ENCODE peak calls at places on chromosome 17, in eight cellular contexts. One of them, this sample, is unnamed.

GRCh38 chr17:50467114-50467854 is 1.4 kb downstream of the CHAD start:
- DNase-seq in right cardiac atrium: no peak
- DNase-seq in neuronal stem cell: no peak
- DNase-seq in GM23248: no peak
- DNase-seq in CD8-positive, alpha-beta memory T cell: no peak
- DNase-seq in mammary epithelial cell: no peak
- DNase-seq in gastrocnemius medialis: no peak
- DNase-seq in fibroblast of lung: no peak
- DNase-seq in this sample: no peak

GRCh38 chr17:1347681-1348318 is 52.2 kb downstream of the YWHAE start:
- DNase-seq in CD8-positive, alpha-beta memory T cell: no peak
- DNase-seq in gastrocnemius medialis: peak; percentile 74
- DNase-seq in GM23248: peak; percentile 87
- DNase-seq in neuronal stem cell: no peak
- DNase-seq in mammary epithelial cell: peak; percentile 44
- DNase-seq in right cardiac atrium: peak; percentile 66
- DNase-seq in fibroblast of lung: peak; percentile 59
- DNase-seq in this sample: no peak

GRCh38 chr17:1951920-1952319 is 73.2 kb downstream of the RTN4RL1 start:
- DNase-seq in fibroblast of lung: no peak
- DNase-seq in gastrocnemius medialis: no peak
- DNase-seq in neuronal stem cell: no peak
- DNase-seq in right cardiac atrium: no peak
- DNase-seq in CD8-positive, alpha-beta memory T cell: no peak
- DNase-seq in mammary epithelial cell: no peak
- DNase-seq in GM23248: no peak
- DNase-seq in this sample: no peak

GRCh38 chr17:65406552-65406951 is 154.9 kb downstream of the AXIN2 start:
- DNase-seq in right cardiac atrium: no peak
- DNase-seq in GM23248: no peak
- DNase-seq in mammary epithelial cell: no peak
- DNase-seq in gastrocnemius medialis: no peak
- DNase-seq in neuronal stem cell: no peak
- DNase-seq in CD8-positive, alpha-beta memory T cell: no peak
- DNase-seq in fibroblast of lung: no peak
- DNase-seq in this sample: no peak

GRCh38 chr17:29933379-29933778 is 3.4 kb upstream of the SSH2 start:
- DNase-seq in mammary epithelial cell: peak; percentile 40
- DNase-seq in gastrocnemius medialis: no peak
- DNase-seq in right cardiac atrium: no peak
- DNase-seq in GM23248: peak; percentile 50
- DNase-seq in fibroblast of lung: peak; percentile 50
- DNase-seq in CD8-positive, alpha-beta memory T cell: no peak
- DNase-seq in neuronal stem cell: no peak
- DNase-seq in this sample: no peak

GRCh38 chr17:31078290-31078689 is 16.5 kb upstream of the NF1 start:
- DNase-seq in mammary epithelial cell: peak; percentile 53
- DNase-seq in neuronal stem cell: no peak
- DNase-seq in right cardiac atrium: no peak
- DNase-seq in GM23248: no peak
- DNase-seq in gastrocnemius medialis: no peak
- DNase-seq in CD8-positive, alpha-beta memory T cell: no peak
- DNase-seq in fibroblast of lung: no peak
- DNase-seq in this sample: no peak

GRCh38 chr17:50288306-50288705 is 14.0 kb downstream of the TMEM92 start:
- DNase-seq in GM23248: no peak
- DNase-seq in neuronal stem cell: no peak
- DNase-seq in CD8-positive, alpha-beta memory T cell: no peak
- DNase-seq in gastrocnemius medialis: no peak
- DNase-seq in right cardiac atrium: no peak
- DNase-seq in mammary epithelial cell: no peak
- DNase-seq in fibroblast of lung: no peak
- DNase-seq in this sample: no peak

GRCh38 chr17:18141210-18141803 is 32.8 kb downstream of the MYO15A start:
- DNase-seq in mammary epithelial cell: peak; percentile 43
- DNase-seq in fibroblast of lung: peak; percentile 70
- DNase-seq in CD8-positive, alpha-beta memory T cell: peak; percentile 59
- DNase-seq in GM23248: peak; percentile 75
- DNase-seq in right cardiac atrium: peak; percentile 35
- DNase-seq in gastrocnemius medialis: no peak
- DNase-seq in neuronal stem cell: peak; percentile 47
- DNase-seq in this sample: no peak

GRCh38 chr17:29622337-29623282 is at the start of gene CORO6:
- DNase-seq in mammary epithelial cell: no peak
- DNase-seq in gastrocnemius medialis: peak; percentile 64
- DNase-seq in CD8-positive, alpha-beta memory T cell: peak; percentile 64
- DNase-seq in right cardiac atrium: peak; percentile 90
- DNase-seq in GM23248: peak; percentile 78
- DNase-seq in fibroblast of lung: peak; percentile 40
- DNase-seq in neuronal stem cell: peak; percentile 86
- DNase-seq in this sample: peak; percentile 31

GRCh38 chr17:14198013-14198412 is 38.6 kb downstream of the CDRT15 start:
- DNase-seq in fibroblast of lung: no peak
- DNase-seq in CD8-positive, alpha-beta memory T cell: no peak
- DNase-seq in neuronal stem cell: no peak
- DNase-seq in mammary epithelial cell: no peak
- DNase-seq in GM23248: no peak
- DNase-seq in gastrocnemius medialis: no peak
- DNase-seq in right cardiac atrium: peak; percentile 68
- DNase-seq in this sample: no peak

GRCh38 chr17:38844261-38844757 is 9.2 kb downstream of the RPL23 start:
- DNase-seq in CD8-positive, alpha-beta memory T cell: no peak
- DNase-seq in GM23248: peak; percentile 37
- DNase-seq in neuronal stem cell: no peak
- DNase-seq in fibroblast of lung: no peak
- DNase-seq in gastrocnemius medialis: no peak
- DNase-seq in mammary epithelial cell: no peak
- DNase-seq in right cardiac atrium: no peak
- DNase-seq in this sample: peak; percentile 68

GRCh38 chr17:32862940-32863339 is 14.0 kb downstream of the MYO1D start:
- DNase-seq in fibroblast of lung: no peak
- DNase-seq in gastrocnemius medialis: no peak
- DNase-seq in GM23248: no peak
- DNase-seq in CD8-positive, alpha-beta memory T cell: no peak
- DNase-seq in right cardiac atrium: no peak
- DNase-seq in mammary epithelial cell: no peak
- DNase-seq in neuronal stem cell: no peak
- DNase-seq in this sample: no peak

GRCh38 chr17:1449412-1449967 is 6.5 kb downstream of the CRK start:
- DNase-seq in GM23248: no peak
- DNase-seq in fibroblast of lung: no peak
- DNase-seq in mammary epithelial cell: no peak
- DNase-seq in right cardiac atrium: no peak
- DNase-seq in gastrocnemius medialis: no peak
- DNase-seq in neuronal stem cell: no peak
- DNase-seq in CD8-positive, alpha-beta memory T cell: no peak
- DNase-seq in this sample: no peak

DNA sequence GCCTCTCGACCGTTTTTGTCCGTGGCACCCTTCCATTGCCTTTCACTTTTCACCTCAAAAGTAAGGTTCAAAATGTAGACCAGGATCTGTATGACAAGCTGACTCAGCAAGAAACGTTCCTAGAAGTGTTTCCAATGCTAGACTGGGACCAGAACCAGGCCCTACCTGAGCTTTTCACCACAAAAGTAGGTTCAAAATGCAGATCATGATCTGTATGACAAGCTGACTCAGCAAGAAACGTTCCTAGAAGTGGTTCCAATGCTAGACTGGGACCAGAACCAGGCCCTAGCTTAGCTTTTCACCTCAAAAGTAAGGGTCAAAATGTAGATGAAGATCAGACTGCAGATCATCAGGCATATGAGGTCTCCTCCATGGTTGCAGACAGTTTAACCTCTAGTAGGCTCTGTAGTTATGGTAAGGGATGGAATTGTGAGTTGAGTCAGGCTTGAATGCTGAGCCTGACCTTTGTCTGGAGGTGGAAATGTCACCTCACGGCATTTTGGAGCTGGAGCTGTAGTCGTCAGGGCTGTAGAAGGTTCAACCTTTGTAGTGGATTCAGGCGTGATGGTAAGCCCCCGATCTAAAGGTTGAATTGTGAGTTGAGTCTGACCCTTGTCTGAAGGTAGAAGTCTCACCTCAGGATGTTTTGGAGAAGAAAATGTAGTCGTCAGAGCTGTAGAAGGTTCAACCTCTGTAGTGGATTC is 50.2 kb upstream of the TMEM97 start:
- DNase-seq in CD8-positive, alpha-beta memory T cell: no peak
- DNase-seq in fibroblast of lung: no peak
- DNase-seq in gastrocnemius medialis: no peak
- DNase-seq in neuronal stem cell: no peak
- DNase-seq in right cardiac atrium: no peak
- DNase-seq in GM23248: no peak
- DNase-seq in mammary epithelial cell: no peak
- DNase-seq in this sample: no peak
- H3K9me3 ChIP-seq in CD8-positive, alpha-beta memory T cell: no peaks in the 10 kb centered on the region
- H3K9me3 ChIP-seq in fibroblast of lung: no peaks in the 10 kb centered on the region
- H3K9me3 ChIP-seq in gastrocnemius medialis: no peaks in the 10 kb centered on the region
- H3K9me3 ChIP-seq in neuronal stem cell: no peaks in the 10 kb centered on the region
- H3K9me3 ChIP-seq in right cardiac atrium: no peaks in the 10 kb centered on the region
- H3K9me3 ChIP-seq in GM23248: no peaks in the 10 kb centered on the region
- H3K9me3 ChIP-seq in mammary epithelial cell: peaks cover 6% of the 10 kb centered on the region
- H3K9me3 ChIP-seq in this sample: peaks cover 22% of the 10 kb centered on the region

GRCh38 chr17:36049643-36050042 is 14.4 kb upstream of the CCL18 start:
- DNase-seq in right cardiac atrium: no peak
- DNase-seq in gastrocnemius medialis: no peak
- DNase-seq in CD8-positive, alpha-beta memory T cell: no peak
- DNase-seq in fibroblast of lung: no peak
- DNase-seq in neuronal stem cell: no peak
- DNase-seq in GM23248: no peak
- DNase-seq in mammary epithelial cell: no peak
- DNase-seq in this sample: no peak

DNA sequence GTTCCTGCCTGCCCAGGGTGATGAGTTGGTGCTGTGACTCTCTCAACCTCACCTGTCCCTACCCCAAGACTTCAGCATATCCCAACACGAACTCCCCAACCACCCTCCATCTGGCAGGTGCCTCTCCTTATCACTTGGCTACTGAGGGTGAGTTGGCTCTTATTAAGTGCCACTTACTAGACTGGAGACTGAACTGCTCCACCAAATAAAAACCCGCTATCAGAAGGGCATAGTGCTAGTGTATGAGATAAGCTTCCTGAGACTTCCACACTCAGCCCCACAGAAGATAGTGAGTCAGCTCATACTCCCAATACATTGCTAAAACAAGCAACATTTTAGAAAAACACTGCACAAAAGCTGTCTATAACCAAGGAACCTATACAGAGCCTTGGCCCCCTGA is 16.0 kb upstream of the CCL18 start:
- DNase-seq in fibroblast of lung: no peak
- DNase-seq in right cardiac atrium: no peak
- DNase-seq in mammary epithelial cell: no peak
- DNase-seq in GM23248: no peak
- DNase-seq in CD8-positive, alpha-beta memory T cell: no peak
- DNase-seq in gastrocnemius medialis: no peak
- DNase-seq in neuronal stem cell: no peak
- DNase-seq in this sample: no peak
- H3K9me3 ChIP-seq in fibroblast of lung: no peaks in the 10 kb centered on the region
- H3K9me3 ChIP-seq in right cardiac atrium: no peaks in the 10 kb centered on the region
- H3K9me3 ChIP-seq in mammary epithelial cell: no peaks in the 10 kb centered on the region
- H3K9me3 ChIP-seq in GM23248: no peaks in the 10 kb centered on the region
- H3K9me3 ChIP-seq in CD8-positive, alpha-beta memory T cell: no peaks in the 10 kb centered on the region
- H3K9me3 ChIP-seq in gastrocnemius medialis: no peaks in the 10 kb centered on the region
- H3K9me3 ChIP-seq in neuronal stem cell: peaks cover 5% of the 10 kb centered on the region
- H3K9me3 ChIP-seq in this sample: peaks cover 10% of the 10 kb centered on the region

GRCh38 chr17:22514315-22514714 is 822.0 kb downstream of the KCNJ18 start:
- DNase-seq in neuronal stem cell: no peak
- DNase-seq in mammary epithelial cell: no peak
- DNase-seq in GM23248: no peak
- DNase-seq in gastrocnemius medialis: no peak
- DNase-seq in CD8-positive, alpha-beta memory T cell: no peak
- DNase-seq in right cardiac atrium: no peak
- DNase-seq in fibroblast of lung: no peak
- DNase-seq in this sample: no peak

GRCh38 chr17:22512057-22512456 is 819.7 kb downstream of the KCNJ18 start:
- DNase-seq in gastrocnemius medialis: no peak
- DNase-seq in right cardiac atrium: no peak
- DNase-seq in CD8-positive, alpha-beta memory T cell: no peak
- DNase-seq in GM23248: no peak
- DNase-seq in mammary epithelial cell: no peak
- DNase-seq in fibroblast of lung: no peak
- DNase-seq in neuronal stem cell: no peak
- DNase-seq in this sample: no peak

GRCh38 chr17:22512506-22512905 is 820.2 kb downstream of the KCNJ18 start:
- DNase-seq in neuronal stem cell: no peak
- DNase-seq in mammary epithelial cell: no peak
- DNase-seq in GM23248: no peak
- DNase-seq in CD8-positive, alpha-beta memory T cell: no peak
- DNase-seq in right cardiac atrium: peak; percentile 32
- DNase-seq in gastrocnemius medialis: no peak
- DNase-seq in fibroblast of lung: no peak
- DNase-seq in this sample: no peak

GRCh38 chr17:22511431-22511830 is 819.1 kb downstream of the KCNJ18 start:
- DNase-seq in fibroblast of lung: no peak
- DNase-seq in mammary epithelial cell: no peak
- DNase-seq in gastrocnemius medialis: no peak
- DNase-seq in right cardiac atrium: no peak
- DNase-seq in neuronal stem cell: no peak
- DNase-seq in GM23248: no peak
- DNase-seq in CD8-positive, alpha-beta memory T cell: no peak
- DNase-seq in this sample: no peak

GRCh38 chr17:22512997-22513538 is 820.7 kb downstream of the KCNJ18 start:
- DNase-seq in neuronal stem cell: no peak
- DNase-seq in right cardiac atrium: no peak
- DNase-seq in GM23248: no peak
- DNase-seq in fibroblast of lung: no peak
- DNase-seq in gastrocnemius medialis: no peak
- DNase-seq in mammary epithelial cell: no peak
- DNase-seq in CD8-positive, alpha-beta memory T cell: no peak
- DNase-seq in this sample: no peak
- H3K9me3 ChIP-seq in neuronal stem cell: peaks cover 28% of the 10 kb centered on the region
- H3K9me3 ChIP-seq in right cardiac atrium: no peaks in the 10 kb centered on the region
- H3K9me3 ChIP-seq in GM23248: no peaks in the 10 kb centered on the region
- H3K9me3 ChIP-seq in fibroblast of lung: no peaks in the 10 kb centered on the region
- H3K9me3 ChIP-seq in gastrocnemius medialis: no peaks in the 10 kb centered on the region
- H3K9me3 ChIP-seq in mammary epithelial cell: peaks cover 39% of the 10 kb centered on the region
- H3K9me3 ChIP-seq in CD8-positive, alpha-beta memory T cell: no peaks in the 10 kb centered on the region
- H3K9me3 ChIP-seq in this sample: no peaks in the 10 kb centered on the region

DNA sequence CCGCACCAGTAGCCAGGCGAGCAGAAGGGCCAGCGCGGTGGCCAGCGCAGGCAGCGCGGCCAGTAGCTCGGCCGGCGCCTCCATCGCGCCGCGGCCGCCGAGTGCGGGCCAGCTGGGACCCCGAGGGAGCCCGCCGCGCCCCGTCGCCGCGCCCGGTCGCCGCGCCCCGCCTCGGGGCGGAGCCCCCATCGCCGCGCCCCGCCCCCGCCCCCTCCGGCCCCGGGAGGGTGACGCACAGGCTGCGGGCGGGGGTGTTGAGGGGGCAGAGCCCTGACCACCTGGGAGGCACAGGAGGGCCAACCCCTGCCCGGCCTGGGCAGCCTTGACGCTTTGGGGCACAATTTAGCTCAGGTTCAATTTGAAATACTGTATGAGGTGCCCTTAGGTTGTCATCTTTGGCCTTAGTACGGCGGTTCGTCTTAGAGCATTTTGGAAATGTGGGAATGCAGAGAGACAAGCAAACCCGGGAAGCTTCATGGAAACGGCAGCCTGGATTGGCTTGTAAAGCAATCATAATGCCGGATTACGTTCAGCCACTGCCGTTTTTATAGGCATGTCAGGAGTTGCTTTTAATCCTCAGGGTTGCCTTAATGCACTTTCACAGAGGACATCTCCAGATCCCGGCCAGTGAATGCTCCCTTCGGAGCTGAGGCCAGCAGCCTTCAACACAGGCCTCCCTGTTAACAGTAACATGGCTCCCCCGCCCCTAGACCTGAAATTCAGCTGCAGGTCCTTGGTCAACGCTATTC is at the start of gene MXRA7:
- DNase-seq in gastrocnemius medialis: no peak
- DNase-seq in right cardiac atrium: peak; percentile 91
- DNase-seq in GM23248: peak; percentile 91
- DNase-seq in CD8-positive, alpha-beta memory T cell: peak; percentile 44
- DNase-seq in neuronal stem cell: peak; percentile 53
- DNase-seq in mammary epithelial cell: peak; percentile 66
- DNase-seq in fibroblast of lung: peak; percentile 51
- DNase-seq in this sample: peak; percentile 80
- H3K9me3 ChIP-seq in gastrocnemius medialis: no peaks in the 10 kb centered on the region
- H3K9me3 ChIP-seq in right cardiac atrium: no peaks in the 10 kb centered on the region
- H3K9me3 ChIP-seq in GM23248: no peaks in the 10 kb centered on the region
- H3K9me3 ChIP-seq in CD8-positive, alpha-beta memory T cell: no peaks in the 10 kb centered on the region
- H3K9me3 ChIP-seq in neuronal stem cell: no peaks in the 10 kb centered on the region
- H3K9me3 ChIP-seq in mammary epithelial cell: no peaks in the 10 kb centered on the region
- H3K9me3 ChIP-seq in fibroblast of lung: no peaks in the 10 kb centered on the region
- H3K9me3 ChIP-seq in this sample: peaks cover 2% of the 10 kb centered on the region